ENCODE peak calls at places on chromosomes 12 and 14, in eight cellular contexts. Q is RWPE1, Y is glutamatergic neuron, G is heart left ventricle, R is endothelial cell, S is prostate gland, U is fibroblast of pulmonary artery, O is lung. K is an unnamed sample.

GRCh38 chr12:46770501-46771183 is 55.2 kb downstream of the SLC38A4 start:
- DNase-seq in S (no peak), U (peak; percentile 29), Q (no peak), R (no peak), Y (peak; percentile 30), G (no peak), O (no peak), K (no peak)

GRCh38 chr14:53953002-53953827 is 3.4 kb downstream of the BMP4 start:
- DNase-seq in Y (peak; percentile 87), R (peak; percentile 91), O (peak; percentile 86), U (peak; percentile 89), G (peak; percentile 90), S (peak; percentile 83), Q (peak; percentile 73), K (peak; percentile 75)

GRCh38 chr12:71935594-71935993 is 3.1 kb upstream of the TPH2 start:
- DNase-seq in O (no peak), U (no peak), Y (no peak), G (no peak), S (no peak), R (no peak), Q (no peak), K (peak; percentile 9)

GRCh38 chr14:101126376-101127130 is 223.0 kb upstream of the RTL1 start:
- DNase-seq in U (no peak), S (peak; percentile 1), O (peak; percentile 25), Q (no peak), Y (no peak), R (no peak), G (no peak), K (no peak)

GRCh38 chr12:55797068-55797467 is 20.5 kb downstream of the SARNP start:
- DNase-seq in Q (no peak), S (peak; percentile 29), O (no peak), U (peak; percentile 73), G (no peak), R (peak; percentile 11), Y (peak; percentile 24), K (peak; percentile 12)

GRCh38 chr14:69263364-69263763 is 3.4 kb downstream of the GALNT16 start:
- DNase-seq in O (no peak), R (no peak), Y (peak; percentile 70), U (peak; percentile 90), S (no peak), Q (peak; percentile 39), G (peak; percentile 42), K (no peak)

GRCh38 chr12:41061189-41061588 is 126.9 kb upstream of the PDZRN4 start:
- DNase-seq in Q (no peak), S (peak; percentile 72), R (no peak), Y (no peak), O (no peak), G (no peak), U (no peak), K (no peak)

GRCh38 chr12:108316153-108316892 is 22.8 kb downstream of the CMKLR1 start:
- DNase-seq in S (no peak), G (no peak), Q (no peak), Y (no peak), O (no peak), U (no peak), R (no peak), K (no peak)

GRCh38 chr12:76329163-76329562 is 19.1 kb downstream of the BBS10 start:
- DNase-seq in G (no peak), S (no peak), O (no peak), U (peak; percentile 88), Q (peak; percentile 92), Y (no peak), R (no peak), K (no peak)

GRCh38 chr12:12180575-12180974 is 86.3 kb downstream of the LRP6 start:
- DNase-seq in Y (no peak), S (no peak), R (no peak), G (no peak), O (no peak), Q (no peak), U (no peak), K (no peak)

GRCh38 chr12:953776-954175 is 4.3 kb upstream of the RAD52 start:
- DNase-seq in G (no peak), S (no peak), R (no peak), Q (peak; percentile 29), Y (no peak), U (peak; percentile 46), O (no peak), K (no peak)

GRCh38 chr14:98633380-98633779 is 638.6 kb downstream of the BCL11B start:
- DNase-seq in Y (no peak), S (peak; percentile 18), G (no peak), O (peak; percentile 16), R (no peak), U (no peak), Q (no peak), K (no peak)

GRCh38 chr12:132544173-132544468 is 54.2 kb downstream of the FBRSL1 start:
- DNase-seq in Q (no peak), S (no peak), R (no peak), Y (no peak), G (no peak), U (no peak), O (no peak), K (no peak)

GRCh38 chr12:2273288-2273687 is 220.5 kb downstream of the CACNA1C start:
- DNase-seq in U (no peak), O (no peak), G (peak; percentile 63), S (no peak), Y (no peak), R (no peak), Q (no peak), K (no peak)

GRCh38 chr14:91225025-91225424 is 19.5 kb downstream of the GPR68 start:
- DNase-seq in Q (no peak), U (no peak), S (no peak), Y (no peak), G (no peak), R (no peak), O (no peak), K (no peak)

GRCh38 chr12:5003025-5003666 is 40.5 kb upstream of the KCNA5 start:
- DNase-seq in Y (peak; percentile 84), G (peak; percentile 64), U (peak; percentile 61), R (peak; percentile 78), O (peak; percentile 55), S (peak; percentile 50), Q (peak; percentile 52), K (peak; percentile 73)

GRCh38 chr12:20030847-20031246 is 337.5 kb upstream of the PDE3A start:
- DNase-seq in R (no peak), S (no peak), Y (no peak), G (no peak), O (no peak), U (peak; percentile 58), Q (no peak), K (no peak)

GRCh38 chr14:104996483-104996882 is 10.9 kb downstream of the CLBA1 start:
- DNase-seq in Q (no peak), Y (peak; percentile 14), R (no peak), O (no peak), S (no peak), U (no peak), G (no peak), K (no peak)

GRCh38 chr14:72616294-72616693 is 277.6 kb downstream of the DPF3 start:
- DNase-seq in Y (no peak), U (peak; percentile 69), G (no peak), S (no peak), R (no peak), Q (no peak), O (no peak), K (no peak)

GRCh38 chr12:71509705-71510104 is 70.1 kb downstream of the LGR5 start:
- DNase-seq in Y (no peak), U (no peak), R (no peak), O (no peak), Q (no peak), S (no peak), G (no peak), K (no peak)

GRCh38 chr12:22916241-22916640 is 291.3 kb downstream of the ETNK1 start:
- DNase-seq in U (no peak), O (no peak), Y (no peak), R (no peak), Q (no peak), G (no peak), S (no peak), K (no peak)

GRCh38 chr12:30755395-30755762 is 628 bp upstream of the CAPRIN2 start:
- DNase-seq in Q (no peak), U (no peak), O (no peak), G (no peak), Y (no peak), S (no peak), R (no peak), K (no peak)

GRCh38 chr12:25958254-25959068 is at the start of gene RASSF8:
- DNase-seq in S (peak; percentile 68), O (peak; percentile 62), G (peak; percentile 84), R (peak; percentile 79), U (peak; percentile 79), Y (peak; percentile 78), Q (peak; percentile 63), K (peak; percentile 89)

DNA sequence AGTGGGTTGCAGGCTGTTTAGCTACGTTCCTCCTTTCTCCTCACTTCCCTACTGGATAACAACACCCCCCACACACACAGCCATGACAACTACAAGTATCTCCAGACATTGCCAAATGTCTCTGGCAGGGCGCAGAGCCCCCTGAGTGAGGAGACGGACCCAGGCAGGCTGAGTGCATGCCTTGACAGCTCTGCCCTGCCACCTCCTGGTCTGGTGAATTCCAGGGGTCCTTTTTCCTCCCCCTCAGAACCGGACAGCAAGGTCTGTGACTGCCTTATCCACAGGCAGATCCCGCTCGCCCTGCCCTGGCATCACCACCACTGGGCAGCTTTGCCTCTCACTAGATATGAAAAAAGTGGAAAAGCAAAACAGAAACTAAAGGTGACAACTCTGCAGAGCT is 276.5 kb downstream of the TMEM132C start:
- DNase-seq in G (no peak), O (no peak), S (no peak), R (no peak), Y (no peak), U (no peak), Q (no peak), K (no peak)
- TF ChIP-seq CTCF in G (no peak), O (no peak), S (no peak), R (no peak), Y (no peak), U (no peak), Q (no peak), K (no peak)

GRCh38 chr12:125549836-125550235 is 484.6 kb downstream of the AACS start:
- DNase-seq in Y (peak; percentile 45), O (no peak), U (no peak), S (no peak), G (no peak), Q (no peak), R (peak; percentile 46), K (no peak)
- TF ChIP-seq CTCF in Y (peak; percentile 71), O (no peak), U (peak; percentile 25), S (no peak), G (no peak), Q (peak; percentile 48), R (peak; percentile 81), K (peak; percentile 59)

GRCh38 chr14:64549016-64549415 is 745 bp upstream of the PPP1R36 start:
- DNase-seq in Q (no peak), O (no peak), G (no peak), Y (no peak), U (no peak), S (no peak), R (no peak), K (no peak)
- TF ChIP-seq CTCF in Q (no peak), O (no peak), G (no peak), Y (no peak), U (no peak), S (no peak), R (no peak), K (no peak)

DNA sequence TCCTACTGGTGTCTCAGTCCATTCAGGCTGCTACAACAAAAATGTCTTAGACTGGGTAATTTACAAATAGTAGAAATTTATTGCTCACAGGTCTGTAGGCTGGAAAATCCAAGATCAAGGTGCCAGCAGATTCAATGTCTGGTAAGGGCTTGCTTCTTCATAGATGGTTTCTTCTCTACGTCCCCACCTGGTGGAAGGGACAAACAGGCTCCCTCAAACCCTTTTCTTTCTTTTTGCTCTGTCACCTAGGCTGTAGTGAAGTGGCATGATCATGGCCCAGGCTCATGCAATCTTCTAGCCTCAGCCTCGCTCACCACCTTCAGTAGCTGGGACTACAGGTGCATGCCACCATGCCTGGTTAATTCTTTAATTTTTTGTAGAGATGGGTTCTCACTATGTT is 106.8 kb upstream of the RPH3A start:
- DNase-seq in Q (no peak), O (no peak), R (no peak), Y (no peak), U (no peak), S (no peak), G (no peak), K (no peak)
- TF ChIP-seq CTCF in Q (no peak), O (no peak), R (no peak), Y (no peak), U (no peak), S (no peak), G (no peak), K (no peak)

K was measured in GM20000.